ENCODE peak calls at places on chromosomes 2 and 18, in five cellular contexts. One of them, this sample, is unnamed.

GRCh38 chr2:216500572-216500971 is 1.9 kb downstream of the RPL37A start:
- DNase-seq in IMR-90: no peak
- DNase-seq in mammary epithelial cell: no peak
- DNase-seq in neuronal stem cell: no peak
- DNase-seq in GM23248: no peak
- DNase-seq in this sample: no peak

GRCh38 chr18:60247103-60247502 is 125.5 kb downstream of the MC4R start:
- DNase-seq in IMR-90: no peak
- DNase-seq in neuronal stem cell: no peak
- DNase-seq in GM23248: no peak
- DNase-seq in mammary epithelial cell: no peak
- DNase-seq in this sample: no peak

GRCh38 chr2:58427572-58428285 is 186.6 kb upstream of the FANCL start:
- DNase-seq in mammary epithelial cell: peak
- DNase-seq in neuronal stem cell: peak
- DNase-seq in IMR-90: peak
- DNase-seq in GM23248: peak
- DNase-seq in this sample: no peak

GRCh38 chr18:55841314-55841713 is 253.3 kb upstream of the TCF4 start:
- DNase-seq in IMR-90: no peak
- DNase-seq in mammary epithelial cell: no peak
- DNase-seq in GM23248: peak
- DNase-seq in neuronal stem cell: no peak
- DNase-seq in this sample: no peak

GRCh38 chr2:189179607-189179979 is at the start of gene COL5A2:
- DNase-seq in GM23248: peak
- DNase-seq in mammary epithelial cell: peak
- DNase-seq in neuronal stem cell: peak
- DNase-seq in IMR-90: peak
- DNase-seq in this sample: no peak

GRCh38 chr2:95342556-95343320 is 45.6 kb downstream of the KCNIP3 start:
- DNase-seq in IMR-90: no peak
- DNase-seq in neuronal stem cell: no peak
- DNase-seq in mammary epithelial cell: no peak
- DNase-seq in GM23248: no peak
- DNase-seq in this sample: no peak

GRCh38 chr2:151114934-151115333 is 146.7 kb downstream of the RBM43 start:
- DNase-seq in GM23248: no peak
- DNase-seq in IMR-90: peak
- DNase-seq in mammary epithelial cell: no peak
- DNase-seq in neuronal stem cell: no peak
- DNase-seq in this sample: no peak

GRCh38 chr2:112885503-112885897 is 25.5 kb upstream of the IL37 start:
- DNase-seq in mammary epithelial cell: peak
- DNase-seq in GM23248: peak
- DNase-seq in neuronal stem cell: no peak
- DNase-seq in IMR-90: peak
- DNase-seq in this sample: no peak

GRCh38 chr2:213443952-213444351 is 159.7 kb downstream of the SPAG16 start:
- DNase-seq in mammary epithelial cell: peak
- DNase-seq in IMR-90: no peak
- DNase-seq in GM23248: no peak
- DNase-seq in neuronal stem cell: no peak
- DNase-seq in this sample: no peak

GRCh38 chr18:62524443-62525200 is 1.8 kb downstream of the ZCCHC2 start:
- DNase-seq in mammary epithelial cell: peak
- DNase-seq in IMR-90: peak
- DNase-seq in neuronal stem cell: no peak
- DNase-seq in GM23248: peak
- DNase-seq in this sample: peak

GRCh38 chr2:43127208-43127940 is 99.0 kb downstream of the ZFP36L2 start:
- DNase-seq in mammary epithelial cell: no peak
- DNase-seq in IMR-90: no peak
- DNase-seq in GM23248: peak
- DNase-seq in neuronal stem cell: no peak
- DNase-seq in this sample: peak

GRCh38 chr18:5447442-5447841 is 96.4 kb downstream of the EPB41L3 start:
- DNase-seq in IMR-90: no peak
- DNase-seq in GM23248: no peak
- DNase-seq in mammary epithelial cell: no peak
- DNase-seq in neuronal stem cell: no peak
- DNase-seq in this sample: no peak

GRCh38 chr18:13260927-13261471 is 42.4 kb downstream of the LDLRAD4 start:
- DNase-seq in IMR-90: no peak
- DNase-seq in mammary epithelial cell: no peak
- DNase-seq in neuronal stem cell: no peak
- DNase-seq in GM23248: no peak
- DNase-seq in this sample: no peak

GRCh38 chr2:212107989-212108388 is 430.6 kb downstream of the ERBB4 start:
- DNase-seq in GM23248: no peak
- DNase-seq in mammary epithelial cell: no peak
- DNase-seq in IMR-90: no peak
- DNase-seq in neuronal stem cell: no peak
- DNase-seq in this sample: no peak

GRCh38 chr2:165435611-165436010 is 33.9 kb upstream of the CSRNP3 start:
- DNase-seq in IMR-90: no peak
- DNase-seq in mammary epithelial cell: no peak
- DNase-seq in GM23248: no peak
- DNase-seq in neuronal stem cell: peak
- DNase-seq in this sample: no peak

GRCh38 chr2:58146707-58147106 is 94.4 kb downstream of the FANCL start:
- DNase-seq in neuronal stem cell: no peak
- DNase-seq in IMR-90: peak
- DNase-seq in GM23248: peak
- DNase-seq in mammary epithelial cell: peak
- DNase-seq in this sample: no peak

GRCh38 chr2:101766871-101767739 is 69.6 kb downstream of the MAP4K4 start:
- DNase-seq in mammary epithelial cell: peak
- DNase-seq in neuronal stem cell: peak
- DNase-seq in GM23248: peak
- DNase-seq in IMR-90: peak
- DNase-seq in this sample: no peak

GRCh38 chr2:190579945-190580866 is 45.7 kb upstream of the NEMP2 start:
- DNase-seq in neuronal stem cell: no peak
- DNase-seq in IMR-90: no peak
- DNase-seq in GM23248: no peak
- DNase-seq in mammary epithelial cell: no peak
- DNase-seq in this sample: no peak

GRCh38 chr2:190576565-190576964 is 42.0 kb upstream of the NEMP2 start:
- DNase-seq in neuronal stem cell: no peak
- DNase-seq in IMR-90: no peak
- DNase-seq in GM23248: no peak
- DNase-seq in mammary epithelial cell: peak
- DNase-seq in this sample: no peak

GRCh38 chr2:190575263-190575662 is 40.7 kb upstream of the NEMP2 start:
- DNase-seq in GM23248: no peak
- DNase-seq in IMR-90: no peak
- DNase-seq in mammary epithelial cell: no peak
- DNase-seq in neuronal stem cell: no peak
- DNase-seq in this sample: no peak

GRCh38 chr2:190579058-190579410 is 44.5 kb upstream of the NEMP2 start:
- DNase-seq in neuronal stem cell: no peak
- DNase-seq in mammary epithelial cell: no peak
- DNase-seq in IMR-90: no peak
- DNase-seq in GM23248: no peak
- DNase-seq in this sample: no peak

DNA sequence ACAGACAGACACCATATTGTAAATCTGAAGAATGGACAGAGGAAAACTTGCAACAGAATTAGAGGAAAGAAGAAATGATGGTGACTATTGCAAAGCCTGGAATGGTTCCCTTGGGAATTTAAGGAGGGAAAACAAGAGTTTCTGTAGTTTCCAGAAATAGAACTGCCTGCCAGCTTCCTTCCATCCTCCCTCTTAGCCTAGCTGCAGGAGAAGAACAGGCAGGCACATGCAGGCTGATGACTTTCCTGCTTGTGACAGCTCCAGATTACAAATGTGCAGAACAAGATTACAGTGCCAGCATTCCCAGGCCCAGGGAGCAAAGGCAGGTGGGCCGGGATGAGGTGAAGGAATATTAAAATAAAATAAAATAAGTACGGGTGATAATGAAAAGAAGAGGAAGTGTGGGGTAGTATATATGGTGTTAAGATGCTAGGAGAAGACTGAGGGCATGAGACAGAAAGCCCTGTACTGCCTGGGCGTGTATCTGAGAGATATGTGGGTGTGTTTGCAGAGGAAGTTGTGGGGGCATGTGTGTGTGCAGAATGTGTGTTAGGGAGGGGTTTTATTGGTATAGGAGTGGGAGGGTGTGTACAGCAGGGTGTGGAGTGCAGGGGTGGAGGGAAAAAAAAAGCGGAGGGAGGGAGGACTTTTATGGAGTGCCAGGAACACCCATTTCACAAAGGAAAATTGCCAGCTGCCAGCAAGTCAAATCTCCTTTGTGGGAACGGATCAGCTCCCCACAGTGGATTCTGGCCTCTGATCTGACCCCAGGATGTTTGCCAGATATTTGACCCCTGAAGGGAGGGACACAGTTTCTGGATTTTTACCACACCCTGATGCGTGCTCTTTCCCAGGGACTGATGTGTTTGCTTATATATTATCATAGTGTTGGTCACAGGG is 43.9 kb upstream of the NEMP2 start:
- DNase-seq in GM23248: peak
- DNase-seq in IMR-90: no peak
- DNase-seq in neuronal stem cell: no peak
- DNase-seq in mammary epithelial cell: peak
- DNase-seq in this sample: peak
- H2AFZ ChIP-seq in GM23248: no peak
- H2AFZ ChIP-seq in IMR-90: peak
- H2AFZ ChIP-seq in neuronal stem cell: no peak
- H2AFZ ChIP-seq in mammary epithelial cell: peak
- H2AFZ ChIP-seq in this sample: no peak

GRCh38 chr2:158922610-158923009 is 45.8 kb upstream of the TANC1 start:
- DNase-seq in neuronal stem cell: no peak
- DNase-seq in IMR-90: no peak
- DNase-seq in GM23248: peak
- DNase-seq in mammary epithelial cell: no peak
- DNase-seq in this sample: no peak

GRCh38 chr2:158923180-158923594 is 45.3 kb upstream of the TANC1 start:
- DNase-seq in neuronal stem cell: no peak
- DNase-seq in IMR-90: no peak
- DNase-seq in GM23248: no peak
- DNase-seq in mammary epithelial cell: peak
- DNase-seq in this sample: no peak

GRCh38 chr2:158926478-158926948 is 41.9 kb upstream of the TANC1 start:
- DNase-seq in IMR-90: peak
- DNase-seq in mammary epithelial cell: peak
- DNase-seq in GM23248: peak
- DNase-seq in neuronal stem cell: no peak
- DNase-seq in this sample: no peak

GRCh38 chr2:158921599-158922408 is 46.6 kb upstream of the TANC1 start:
- DNase-seq in neuronal stem cell: no peak
- DNase-seq in IMR-90: no peak
- DNase-seq in mammary epithelial cell: no peak
- DNase-seq in GM23248: no peak
- DNase-seq in this sample: no peak

DNA sequence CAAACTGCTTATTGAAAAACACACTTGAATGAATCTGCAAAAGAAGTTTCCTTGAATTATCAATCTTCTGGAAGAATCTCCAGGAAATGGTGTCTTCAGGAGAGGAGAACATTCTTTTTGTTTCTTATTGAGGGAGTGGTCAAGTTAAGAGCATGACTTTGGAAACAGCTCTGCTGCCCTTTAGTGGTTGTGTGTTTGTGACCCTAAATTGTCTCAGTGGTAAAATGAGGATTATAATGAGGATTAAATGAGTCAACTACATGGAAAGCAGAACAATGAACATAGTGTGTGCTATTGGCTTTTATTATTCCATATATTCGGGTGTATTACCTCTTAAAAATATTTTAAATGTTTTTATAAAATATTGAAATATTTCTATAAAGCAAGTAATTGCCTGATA is 44.8 kb upstream of the TANC1 start:
- DNase-seq in IMR-90: no peak
- DNase-seq in mammary epithelial cell: no peak
- DNase-seq in GM23248: no peak
- DNase-seq in neuronal stem cell: no peak
- DNase-seq in this sample: no peak
- H3K4me2 ChIP-seq in IMR-90: no peak
- H3K4me2 ChIP-seq in mammary epithelial cell: no peak
- H3K4me2 ChIP-seq in GM23248: peak
- H3K4me2 ChIP-seq in neuronal stem cell: no peak
- H3K4me2 ChIP-seq in this sample: no peak

GRCh38 chr2:191881982-191882816 is 35.3 kb upstream of the CAVIN2 start:
- DNase-seq in mammary epithelial cell: no peak
- DNase-seq in GM23248: no peak
- DNase-seq in IMR-90: no peak
- DNase-seq in neuronal stem cell: no peak
- DNase-seq in this sample: no peak
- H3K4me3 ChIP-seq in mammary epithelial cell: no peak
- H3K4me3 ChIP-seq in GM23248: no peak
- H3K4me3 ChIP-seq in IMR-90: no peak
- H3K4me3 ChIP-seq in neuronal stem cell: no peak
- H3K4me3 ChIP-seq in this sample: no peak

GRCh38 chr2:200738590-200738989 is 73.1 kb upstream of the BZW1 start:
- DNase-seq in neuronal stem cell: no peak
- DNase-seq in GM23248: no peak
- DNase-seq in IMR-90: no peak
- DNase-seq in mammary epithelial cell: no peak
- DNase-seq in this sample: peak

GRCh38 chr2:200742426-200742825 is 69.3 kb upstream of the BZW1 start:
- DNase-seq in IMR-90: no peak
- DNase-seq in neuronal stem cell: no peak
- DNase-seq in mammary epithelial cell: no peak
- DNase-seq in GM23248: peak
- DNase-seq in this sample: peak

GRCh38 chr2:200740907-200741306 is 70.8 kb upstream of the BZW1 start:
- DNase-seq in IMR-90: no peak
- DNase-seq in neuronal stem cell: no peak
- DNase-seq in mammary epithelial cell: no peak
- DNase-seq in GM23248: no peak
- DNase-seq in this sample: peak

GRCh38 chr2:200744252-200744651 is 67.5 kb upstream of the BZW1 start:
- DNase-seq in neuronal stem cell: no peak
- DNase-seq in IMR-90: no peak
- DNase-seq in mammary epithelial cell: no peak
- DNase-seq in GM23248: no peak
- DNase-seq in this sample: no peak

DNA sequence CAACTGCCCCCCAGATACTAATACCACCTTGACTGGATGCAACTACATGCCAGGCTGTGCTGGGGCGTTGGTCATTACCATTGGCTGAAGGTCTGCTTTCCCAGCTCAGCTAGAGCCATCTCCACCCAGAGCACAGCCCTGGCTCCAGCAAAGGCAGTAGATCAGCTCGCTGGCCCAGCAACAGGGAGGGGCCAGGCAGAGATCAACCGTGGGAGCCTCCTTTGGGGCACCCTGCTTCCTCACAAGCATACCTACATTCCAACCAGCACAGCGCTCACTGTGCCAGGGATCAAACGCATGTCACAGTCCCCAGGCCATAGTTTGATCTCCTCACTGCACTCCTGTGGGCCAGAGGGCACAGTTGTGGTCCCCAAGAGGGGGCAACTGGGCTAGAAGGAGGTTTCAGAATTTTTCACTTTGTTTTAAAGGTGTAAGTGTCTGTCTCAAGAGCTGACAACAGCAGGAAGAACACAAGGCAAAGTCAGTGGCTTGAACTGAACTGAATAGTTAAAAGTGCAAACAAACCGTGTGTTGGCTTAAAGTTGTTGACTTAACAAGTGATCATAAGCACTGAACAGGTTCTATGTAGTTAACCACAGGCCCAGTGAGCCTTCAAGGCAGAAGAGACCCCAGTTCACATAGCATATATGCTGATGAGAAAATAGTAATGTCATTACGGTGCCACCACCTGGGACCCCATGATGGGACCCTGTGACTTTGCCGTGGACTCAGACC is 70.1 kb upstream of the BZW1 start:
- DNase-seq in mammary epithelial cell: no peak
- DNase-seq in IMR-90: no peak
- DNase-seq in GM23248: peak
- DNase-seq in neuronal stem cell: no peak
- DNase-seq in this sample: peak
- H2AFZ ChIP-seq in mammary epithelial cell: no peak
- H2AFZ ChIP-seq in IMR-90: peak
- H2AFZ ChIP-seq in GM23248: peak
- H2AFZ ChIP-seq in neuronal stem cell: no peak
- H2AFZ ChIP-seq in this sample: no peak